ENCODE peak calls at places on chromosome 12, in four cellular contexts. E is AG04449, H is WERI-Rb-1, J is astrocyte. W is an unnamed sample.
A peak's percentile ranks its signal among the peaks of the same experiment; 100 is the strongest.

GRCh38 chr12:110940296-110940695 is 19.9 kb upstream of the MYL2 start:
- DNase-seq in H (no peak), J (no peak), E (no peak), W (no peak)

GRCh38 chr12:88633312-88633711 is 53.0 kb upstream of the KITLG start:
- DNase-seq in E (no peak), H (no peak), J (no peak), W (no peak)

GRCh38 chr12:131199221-131199620 is 245.5 kb downstream of the ADGRD1 start:
- DNase-seq in H (no peak), J (no peak), E (no peak), W (no peak)

GRCh38 chr12:54725233-54725843 is 77.2 kb upstream of the DCD start:
- DNase-seq in H (peak; percentile 14), E (no peak), J (no peak), W (no peak)

GRCh38 chr12:13367973-13368372 is 171.4 kb downstream of the EMP1 start:
- DNase-seq in E (no peak), J (no peak), H (no peak), W (no peak)

GRCh38 chr12:41336041-41336552 is 148.0 kb downstream of the PDZRN4 start:
- DNase-seq in H (no peak), J (no peak), E (no peak), W (no peak)

GRCh38 chr12:18275974-18276373 is 14.7 kb downstream of the PIK3C2G start:
- DNase-seq in E (no peak), J (peak; percentile 72), H (no peak), W (peak; percentile 18)

GRCh38 chr12:24600996-24601395 is 347.9 kb downstream of the BCAT1 start:
- DNase-seq in J (peak; percentile 97), E (peak; percentile 42), H (no peak), W (no peak)

GRCh38 chr12:29552324-29552927 is 54.9 kb upstream of the OVCH1 start:
- DNase-seq in J (peak; percentile 20), E (no peak), H (peak; percentile 72), W (no peak)

GRCh38 chr12:114694436-114695304 is 10.7 kb upstream of the TBX3 start:
- DNase-seq in H (no peak), E (no peak), J (no peak), W (no peak)

GRCh38 chr12:77189463-77189862 is 124.1 kb upstream of the E2F7 start:
- DNase-seq in E (peak; percentile 78), J (peak; percentile 93), H (peak; percentile 44), W (no peak)

GRCh38 chr12:23906329-23906728 is 43.1 kb downstream of the SOX5 start:
- DNase-seq in J (peak; percentile 94), H (no peak), E (no peak), W (no peak)

GRCh38 chr12:6090786-6091185 is 33.7 kb downstream of the VWF start:
- DNase-seq in H (no peak), J (peak; percentile 58), E (no peak), W (no peak)

GRCh38 chr12:104748790-104749189 is 209.3 kb downstream of the SLC41A2 start:
- DNase-seq in H (no peak), E (no peak), J (peak; percentile 71), W (no peak)

GRCh38 chr12:12562016-12562483 is 613 bp downstream of the DUSP16 start:
- DNase-seq in J (no peak), H (peak; percentile 13), E (no peak), W (no peak)

GRCh38 chr12:21666722-21667121 is 9.1 kb upstream of the LDHB start:
- DNase-seq in E (no peak), J (peak; percentile 10), H (no peak), W (peak; percentile 81)

GRCh38 chr12:72271741-72272661 is at the start of gene TRHDE:
- DNase-seq in E (no peak), H (peak; percentile 54), J (peak; percentile 64), W (no peak)

GRCh38 chr12:65822732-65823480 is 1.4 kb upstream of the HMGA2 start:
- DNase-seq in J (peak; percentile 71), H (peak; percentile 79), E (no peak), W (no peak)

GRCh38 chr12:121580959-121581680 is at the start of gene KDM2B:
- DNase-seq in H (peak; percentile 14), E (no peak), J (peak; percentile 50), W (no peak)

GRCh38 chr12:132168311-132169031 is 24.2 kb downstream of the NOC4L start:
- DNase-seq in J (no peak), H (no peak), E (no peak), W (no peak)

GRCh38 chr12:93043877-93044209 is 114.7 kb upstream of the EEA1 start:
- DNase-seq in H (no peak), J (no peak), E (no peak), W (no peak)

GRCh38 chr12:93050026-93050747 is 121.1 kb upstream of the EEA1 start:
- DNase-seq in H (no peak), E (no peak), J (peak; percentile 46), W (peak; percentile 15)

GRCh38 chr12:93050748-93051081 is 121.6 kb upstream of the EEA1 start:
- DNase-seq in J (no peak), H (no peak), E (no peak), W (no peak)

GRCh38 chr12:93048646-93049045 is 119.6 kb upstream of the EEA1 start:
- DNase-seq in E (no peak), H (no peak), J (no peak), W (no peak)

DNA sequence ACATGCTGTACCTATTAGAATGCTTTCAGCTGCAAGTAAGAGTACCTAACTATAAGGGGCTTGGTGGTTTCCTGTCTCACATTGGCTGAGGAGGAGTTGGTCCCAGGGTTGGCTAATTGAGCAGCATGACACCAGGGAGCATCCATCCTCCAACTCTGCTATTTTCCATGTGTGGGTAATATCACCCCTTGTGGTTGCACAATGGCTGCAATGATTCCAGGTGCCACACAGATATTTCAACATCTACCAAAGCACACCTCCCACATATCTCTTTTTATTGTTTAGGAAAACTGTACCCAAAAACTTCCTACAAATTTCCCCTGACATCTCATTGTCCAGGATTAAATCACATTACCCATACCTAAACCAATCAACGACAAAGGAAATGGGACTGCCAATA is 118.0 kb upstream of the EEA1 start:
- DNase-seq in E (no peak), H (no peak), J (no peak), W (no peak)
- H3K4me3 ChIP-seq in E (no peak overlapping the region), H (no peak overlapping the region), J (no peak overlapping the region), W (no peak overlapping the region)

GRCh38 chr12:102766961-102767360 is 150.1 kb downstream of the PAH start:
- DNase-seq in E (no peak), H (no peak), J (no peak), W (no peak)

GRCh38 chr12:102765736-102766135 is 151.3 kb downstream of the PAH start:
- DNase-seq in E (no peak), H (no peak), J (peak; percentile 15), W (no peak)

GRCh38 chr12:102769323-102769916 is 147.6 kb downstream of the PAH start:
- DNase-seq in E (peak; percentile 4), J (peak; percentile 26), H (peak; percentile 62), W (peak; percentile 3)
- TF ChIP-seq CTCF in E (peak; percentile 83), J (peak; percentile 63), H (peak; percentile 69), W (peak; percentile 85)

GRCh38 chr12:32906407-32907165 is 10.0 kb upstream of the PKP2 start:
- DNase-seq in H (no peak), J (no peak), E (no peak), W (no peak)

GRCh38 chr12:32903763-32904162 is 7.2 kb upstream of the PKP2 start:
- DNase-seq in J (no peak), H (no peak), E (no peak), W (no peak)

GRCh38 chr12:32907166-32907565 is 10.6 kb upstream of the PKP2 start:
- DNase-seq in H (no peak), J (no peak), E (no peak), W (no peak)

GRCh38 chr12:32903318-32903717 is 6.7 kb upstream of the PKP2 start:
- DNase-seq in H (no peak), J (no peak), E (no peak), W (no peak)

DNA sequence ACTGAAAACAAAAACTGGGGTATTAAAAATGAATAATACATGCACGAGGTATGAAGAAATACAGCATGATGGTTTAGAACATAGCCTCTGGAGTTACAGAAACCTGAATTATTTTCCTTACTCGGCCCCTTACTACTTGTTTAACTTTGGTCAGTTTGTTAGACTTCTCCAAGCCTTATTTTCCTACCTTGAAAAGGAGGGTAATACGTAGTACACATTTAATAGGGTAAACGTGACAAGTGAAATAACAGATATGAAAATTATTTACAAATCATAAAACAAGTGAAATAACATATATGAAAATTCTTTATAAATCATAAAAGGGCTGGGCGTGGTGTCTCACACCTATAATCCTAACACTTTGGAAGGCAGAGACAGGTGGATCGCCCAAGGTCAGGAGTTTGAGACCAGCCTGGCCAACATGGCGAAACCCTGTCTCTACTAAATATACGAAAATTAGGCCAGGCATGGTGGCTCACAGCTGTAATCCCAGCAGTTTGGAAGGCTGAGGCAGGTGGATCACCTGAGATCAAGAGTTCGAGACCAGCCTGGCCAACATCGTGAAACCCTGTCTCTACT is 11.4 kb upstream of the PKP2 start:
- DNase-seq in E (no peak), J (no peak), H (no peak), W (no peak)
- H3K4me3 ChIP-seq in E (no peak overlapping the region), J (no peak overlapping the region), H (no peak overlapping the region), W (no peak overlapping the region)

GRCh38 chr12:51547606-51548005 is 43.4 kb upstream of the SCN8A start:
- DNase-seq in H (no peak), J (no peak), E (no peak), W (no peak)
- TF ChIP-seq CTCF in H (no peak), J (no peak), E (no peak), W (no peak)

GRCh38 chr12:78863482-78864427 is 819 bp upstream of the SYT1 start:
- DNase-seq in J (peak; percentile 65), H (peak; percentile 94), E (no peak), W (no peak)
- H3K4me3 ChIP-seq in J (peak overlapping the region; percentile 85), H (peak overlapping the region; percentile 99), E (peak overlapping the region; percentile 61), W (peak overlapping the region; percentile 79)

GRCh38 chr12:124527861-124528561 is 39.4 kb downstream of the NCOR2 start:
- DNase-seq in H (peak; percentile 84), E (no peak), J (no peak), W (no peak)
- TF ChIP-seq CTCF in H (peak; percentile 65), E (no peak), J (peak; percentile 11), W (no peak)

GRCh38 chr12:50598321-50598862 is 93.6 kb downstream of the DIP2B start:
- DNase-seq in E (no peak), J (no peak), H (no peak), W (no peak)
- H3K4me3 ChIP-seq in E (no peak overlapping the region), J (no peak overlapping the region), H (no peak overlapping the region), W (no peak overlapping the region)

GRCh38 chr12:108369736-108370396 is 30.8 kb upstream of the CMKLR1 start:
- DNase-seq in H (no peak), J (no peak), E (no peak), W (no peak)

GRCh38 chr12:108374596-108375320 is 35.6 kb upstream of the CMKLR1 start:
- DNase-seq in H (no peak), J (no peak), E (no peak), W (no peak)

GRCh38 chr12:108375986-108376663 is 37.0 kb upstream of the CMKLR1 start:
- DNase-seq in J (peak; percentile 22), H (no peak), E (no peak), W (no peak)

GRCh38 chr12:108371801-108372344 is 32.8 kb upstream of the CMKLR1 start:
- DNase-seq in E (peak; percentile 23), H (no peak), J (peak; percentile 78), W (no peak)

GRCh38 chr12:108373111-108373510 is 34.0 kb upstream of the CMKLR1 start:
- DNase-seq in E (no peak), J (no peak), H (no peak), W (no peak)
- TF ChIP-seq CTCF in E (no peak), J (no peak), H (peak; percentile 52), W (peak; percentile 39)